ENCODE peak calls at places on chromosomes 12 and 14, in ten cellular contexts. One of them, this sample, is unnamed.

GRCh38 chr12:66048843-66049537 is 81.6 kb downstream of the LLPH start:
- DNase-seq in HFFc6: no peak
- DNase-seq in GM13977: no peak
- DNase-seq in fibroblast of pulmonary artery: peak; percentile 71
- DNase-seq in IMR-90: peak; percentile 47
- DNase-seq in HCEC 1CT: peak; percentile 71
- DNase-seq in activated B cell treated with CpG ODN at 0.5 μM for 24 hours: no peak
- DNase-seq in NCI-H1436: no peak
- DNase-seq in stimulated activated naive CD4-positive, alpha-beta T cell: no peak
- DNase-seq in testis: no peak
- DNase-seq in this sample: no peak

GRCh38 chr12:30448038-30448437 is 247.6 kb downstream of the IPO8 start:
- DNase-seq in HFFc6: no peak
- DNase-seq in GM13977: no peak
- DNase-seq in fibroblast of pulmonary artery: no peak
- DNase-seq in IMR-90: no peak
- DNase-seq in HCEC 1CT: no peak
- DNase-seq in activated B cell treated with CpG ODN at 0.5 μM for 24 hours: no peak
- DNase-seq in NCI-H1436: no peak
- DNase-seq in stimulated activated naive CD4-positive, alpha-beta T cell: no peak
- DNase-seq in testis: no peak
- DNase-seq in this sample: no peak

GRCh38 chr12:93419388-93420034 is 22.2 kb downstream of the UBE2N start:
- DNase-seq in HFFc6: peak; percentile 62
- DNase-seq in GM13977: peak; percentile 20
- DNase-seq in fibroblast of pulmonary artery: peak; percentile 81
- DNase-seq in IMR-90: peak; percentile 75
- DNase-seq in HCEC 1CT: peak; percentile 67
- DNase-seq in activated B cell treated with CpG ODN at 0.5 μM for 24 hours: no peak
- DNase-seq in NCI-H1436: peak; percentile 6
- DNase-seq in stimulated activated naive CD4-positive, alpha-beta T cell: no peak
- DNase-seq in testis: no peak
- DNase-seq in this sample: peak; percentile 40

GRCh38 chr12:54025507-54026393 is 2.5 kb upstream of the HOXC6 start:
- DNase-seq in HFFc6: no peak
- DNase-seq in GM13977: no peak
- DNase-seq in fibroblast of pulmonary artery: no peak
- DNase-seq in IMR-90: no peak
- DNase-seq in HCEC 1CT: no peak
- DNase-seq in activated B cell treated with CpG ODN at 0.5 μM for 24 hours: no peak
- DNase-seq in NCI-H1436: no peak
- DNase-seq in stimulated activated naive CD4-positive, alpha-beta T cell: no peak
- DNase-seq in testis: no peak
- DNase-seq in this sample: no peak

GRCh38 chr14:95722525-95723190 is 8.7 kb upstream of the TCL1A start:
- DNase-seq in HFFc6: no peak
- DNase-seq in GM13977: no peak
- DNase-seq in fibroblast of pulmonary artery: no peak
- DNase-seq in IMR-90: no peak
- DNase-seq in HCEC 1CT: no peak
- DNase-seq in activated B cell treated with CpG ODN at 0.5 μM for 24 hours: no peak
- DNase-seq in NCI-H1436: no peak
- DNase-seq in stimulated activated naive CD4-positive, alpha-beta T cell: no peak
- DNase-seq in testis: no peak
- DNase-seq in this sample: no peak

GRCh38 chr12:22628228-22628627 is 3.3 kb downstream of the ETNK1 start:
- DNase-seq in HFFc6: no peak
- DNase-seq in GM13977: no peak
- DNase-seq in fibroblast of pulmonary artery: no peak
- DNase-seq in IMR-90: no peak
- DNase-seq in HCEC 1CT: no peak
- DNase-seq in activated B cell treated with CpG ODN at 0.5 μM for 24 hours: no peak
- DNase-seq in NCI-H1436: no peak
- DNase-seq in stimulated activated naive CD4-positive, alpha-beta T cell: no peak
- DNase-seq in testis: no peak
- DNase-seq in this sample: no peak

GRCh38 chr12:55681142-55682077 is 26.3 kb downstream of the ITGA7 start:
- DNase-seq in HFFc6: peak; percentile 59
- DNase-seq in GM13977: no peak
- DNase-seq in fibroblast of pulmonary artery: peak; percentile 63
- DNase-seq in IMR-90: peak; percentile 51
- DNase-seq in HCEC 1CT: peak; percentile 68
- DNase-seq in activated B cell treated with CpG ODN at 0.5 μM for 24 hours: no peak
- DNase-seq in NCI-H1436: no peak
- DNase-seq in stimulated activated naive CD4-positive, alpha-beta T cell: no peak
- DNase-seq in testis: peak; percentile 67
- DNase-seq in this sample: peak; percentile 31

GRCh38 chr12:41521872-41522379 is 333.8 kb downstream of the PDZRN4 start:
- DNase-seq in HFFc6: peak; percentile 88
- DNase-seq in GM13977: peak; percentile 14
- DNase-seq in fibroblast of pulmonary artery: peak; percentile 91
- DNase-seq in IMR-90: peak; percentile 87
- DNase-seq in HCEC 1CT: peak; percentile 89
- DNase-seq in activated B cell treated with CpG ODN at 0.5 μM for 24 hours: no peak
- DNase-seq in NCI-H1436: no peak
- DNase-seq in stimulated activated naive CD4-positive, alpha-beta T cell: no peak
- DNase-seq in testis: no peak
- DNase-seq in this sample: no peak

GRCh38 chr14:75249251-75249957 is 29.2 kb upstream of the FOS start:
- DNase-seq in HFFc6: no peak
- DNase-seq in GM13977: peak; percentile 82
- DNase-seq in fibroblast of pulmonary artery: no peak
- DNase-seq in IMR-90: no peak
- DNase-seq in HCEC 1CT: no peak
- DNase-seq in activated B cell treated with CpG ODN at 0.5 μM for 24 hours: peak; percentile 24
- DNase-seq in NCI-H1436: peak; percentile 72
- DNase-seq in stimulated activated naive CD4-positive, alpha-beta T cell: peak; percentile 82
- DNase-seq in testis: no peak
- DNase-seq in this sample: no peak

GRCh38 chr12:52423661-52424503 is 10.3 kb downstream of the KRT75 start:
- DNase-seq in HFFc6: no peak
- DNase-seq in GM13977: no peak
- DNase-seq in fibroblast of pulmonary artery: no peak
- DNase-seq in IMR-90: no peak
- DNase-seq in HCEC 1CT: no peak
- DNase-seq in activated B cell treated with CpG ODN at 0.5 μM for 24 hours: no peak
- DNase-seq in NCI-H1436: no peak
- DNase-seq in stimulated activated naive CD4-positive, alpha-beta T cell: no peak
- DNase-seq in testis: peak; percentile 32
- DNase-seq in this sample: no peak

GRCh38 chr12:93786669-93787397 is 109.7 kb downstream of the CRADD start:
- DNase-seq in HFFc6: peak; percentile 29
- DNase-seq in GM13977: no peak
- DNase-seq in fibroblast of pulmonary artery: no peak
- DNase-seq in IMR-90: no peak
- DNase-seq in HCEC 1CT: peak; percentile 67
- DNase-seq in activated B cell treated with CpG ODN at 0.5 μM for 24 hours: no peak
- DNase-seq in NCI-H1436: no peak
- DNase-seq in stimulated activated naive CD4-positive, alpha-beta T cell: no peak
- DNase-seq in testis: no peak
- DNase-seq in this sample: no peak